ENCODE peak calls at places on chromosomes 13 and 19, in six cellular contexts. E is H1, I is epithelial cell of esophagus, K is fibroblast of mammary gland, M is astrocyte of the spinal cord, C is GM23338. A is an unnamed sample.

GRCh38 chr19:5067666-5068065 is 98.8 kb downstream of the KDM4B start:
- DNase-seq in E (no peak), I (no peak), K (no peak), M (no peak), C (no peak), A (no peak)

GRCh38 chr19:46288896-46289588 is 7.8 kb upstream of the HIF3A start:
- DNase-seq in E (no peak), I (peak), K (peak), M (peak), C (no peak), A (peak)

GRCh38 chr19:17797397-17798201 is 2.7 kb downstream of the B3GNT3 start:
- DNase-seq in E (no peak), I (peak), K (no peak), M (no peak), C (no peak), A (peak)

GRCh38 chr13:111228262-111229144 is 91.9 kb upstream of the TEX29 start:
- DNase-seq in E (no peak), I (no peak), K (peak), M (peak), C (no peak), A (no peak)

GRCh38 chr13:50033696-50034095 is 18.5 kb downstream of the KCNRG start:
- DNase-seq in E (no peak), I (no peak), K (peak), M (peak), C (no peak), A (peak)

GRCh38 chr13:28574617-28575142 is 79.8 kb upstream of the FLT1 start:
- DNase-seq in E (no peak), I (peak), K (peak), M (peak), C (no peak), A (peak)

GRCh38 chr19:47272448-47273312 is 2.0 kb upstream of the INAFM1 start:
- DNase-seq in E (peak), I (no peak), K (peak), M (no peak), C (peak), A (no peak)

GRCh38 chr13:99982021-99982740 is 597 bp downstream of the ZIC2 start:
- DNase-seq in E (no peak), I (peak), K (no peak), M (peak), C (peak), A (peak)

GRCh38 chr13:78680064-78680463 is 21.1 kb upstream of the OBI1 start:
- DNase-seq in E (no peak), I (no peak), K (no peak), M (no peak), C (no peak), A (no peak)

GRCh38 chr19:35437152-35437951 is 10.7 kb upstream of the FFAR2 start:
- DNase-seq in E (no peak), I (no peak), K (no peak), M (no peak), C (no peak), A (no peak)

GRCh38 chr13:93690139-93690538 is 463.5 kb downstream of the GPC6 start:
- DNase-seq in E (no peak), I (peak), K (peak), M (peak), C (peak), A (peak)

GRCh38 chr19:38229585-38230073 is 5.6 kb upstream of the DPF1 start:
- DNase-seq in E (peak), I (peak), K (peak), M (peak), C (peak), A (peak)

GRCh38 chr19:7083076-7083956 is 13.8 kb downstream of the ZNF557 start:
- DNase-seq in E (no peak), I (peak), K (peak), M (peak), C (peak), A (peak)

GRCh38 chr13:35252536-35253205 is 223.8 kb downstream of the MAB21L1 start:
- DNase-seq in E (no peak), I (peak), K (no peak), M (no peak), C (no peak), A (no peak)

GRCh38 chr13:33284916-33285315 is 639 bp downstream of the STARD13 start:
- DNase-seq in E (no peak), I (peak), K (peak), M (peak), C (no peak), A (no peak)

GRCh38 chr19:7602935-7603497 is 7.4 kb downstream of the CAMSAP3 start:
- DNase-seq in E (no peak), I (no peak), K (no peak), M (no peak), C (no peak), A (no peak)

GRCh38 chr19:44600466-44600865 is 12.9 kb upstream of the IGSF23 start:
- DNase-seq in E (no peak), I (no peak), K (peak), M (no peak), C (no peak), A (no peak)

GRCh38 chr13:107373551-107373950 is 805.6 kb upstream of the ARGLU1 start:
- DNase-seq in E (no peak), I (peak), K (peak), M (peak), C (peak), A (no peak)

GRCh38 chr19:18176367-18177310 is 3.0 kb downstream of the IFI30 start:
- DNase-seq in E (no peak), I (no peak), K (no peak), M (no peak), C (no peak), A (no peak)

GRCh38 chr13:114143806-114144605 is 11.6 kb upstream of the RASA3 start:
- DNase-seq in E (peak), I (no peak), K (no peak), M (no peak), C (peak), A (no peak)

GRCh38 chr13:30864352-30865130 is 41.5 kb upstream of the MEDAG start:
- DNase-seq in E (no peak), I (peak), K (peak), M (peak), C (peak), A (peak)

GRCh38 chr13:49690133-49690989 is 925 bp downstream of the EBPL start:
- DNase-seq in E (no peak), I (peak), K (peak), M (peak), C (no peak), A (peak)

GRCh38 chr13:54402495-54402894 is 1373.9 kb downstream of the OLFM4 start:
- DNase-seq in E (no peak), I (no peak), K (no peak), M (no peak), C (no peak), A (no peak)

GRCh38 chr13:51995677-51996551 is 15.3 kb downstream of the ATP7B start:
- DNase-seq in E (no peak), I (peak), K (no peak), M (peak), C (peak), A (no peak)

GRCh38 chr13:33351324-33351723 is 65.8 kb upstream of the STARD13 start:
- DNase-seq in E (no peak), I (peak), K (peak), M (peak), C (no peak), A (peak)

GRCh38 chr19:50679177-50680125 is 30.2 kb downstream of the C19orf81 start:
- DNase-seq in E (peak), I (peak), K (peak), M (peak), C (peak), A (peak)

GRCh38 chr13:59687028-59687427 is 476.7 kb downstream of the DIAPH3 start:
- DNase-seq in E (no peak), I (no peak), K (no peak), M (no peak), C (no peak), A (no peak)

GRCh38 chr19:18785179-18786124 is 5.7 kb downstream of the COMP start:
- DNase-seq in E (peak), I (peak), K (peak), M (peak), C (peak), A (peak)

GRCh38 chr19:1997353-1998233 is 17.9 kb downstream of the BTBD2 start:
- DNase-seq in E (no peak), I (peak), K (peak), M (no peak), C (no peak), A (no peak)

GRCh38 chr13:80276371-80277289 is 64.3 kb downstream of the SPRY2 start:
- DNase-seq in E (no peak), I (peak), K (peak), M (peak), C (peak), A (no peak)

GRCh38 chr13:111005364-111005763 is 90.5 kb upstream of the ANKRD10 start:
- DNase-seq in E (no peak), I (peak), K (peak), M (peak), C (no peak), A (no peak)

GRCh38 chr13:103517066-103517767 is 451.0 kb upstream of the SLC10A2 start:
- DNase-seq in E (no peak), I (no peak), K (no peak), M (no peak), C (no peak), A (no peak)

GRCh38 chr19:38073806-38074685 is 150.0 kb downstream of the DPF1 start:
- DNase-seq in E (peak), I (no peak), K (no peak), M (no peak), C (peak), A (peak)

GRCh38 chr19:8000298-8001038 is 5.0 kb downstream of the ELAVL1 start:
- DNase-seq in E (no peak), I (no peak), K (no peak), M (no peak), C (no peak), A (no peak)

GRCh38 chr13:33034897-33035296 is 18.7 kb downstream of the KL start:
- DNase-seq in E (no peak), I (no peak), K (peak), M (no peak), C (no peak), A (no peak)

GRCh38 chr13:110759710-110760109 is 46.2 kb downstream of the ING1 start:
- DNase-seq in E (no peak), I (peak), K (peak), M (peak), C (no peak), A (peak)

GRCh38 chr19:51799311-51799997 is 4.5 kb downstream of the FPR3 start:
- DNase-seq in E (no peak), I (peak), K (peak), M (peak), C (no peak), A (peak)

GRCh38 chr19:17205237-17206140 is 9.7 kb upstream of the USE1 start:
- DNase-seq in E (peak), I (peak), K (peak), M (peak), C (peak), A (peak)

GRCh38 chr19:38911388-38912004 is 490 bp downstream of the CCER2 start:
- DNase-seq in E (no peak), I (no peak), K (no peak), M (no peak), C (no peak), A (no peak)

GRCh38 chr19:14149509-14149994 is 13.2 kb upstream of the ASF1B start:
- DNase-seq in E (no peak), I (peak), K (peak), M (peak), C (peak), A (no peak)
- H3K4me3 ChIP-seq in E (no peak), I (no peak), K (peak), M (no peak), C (peak), A (peak)

DNA sequence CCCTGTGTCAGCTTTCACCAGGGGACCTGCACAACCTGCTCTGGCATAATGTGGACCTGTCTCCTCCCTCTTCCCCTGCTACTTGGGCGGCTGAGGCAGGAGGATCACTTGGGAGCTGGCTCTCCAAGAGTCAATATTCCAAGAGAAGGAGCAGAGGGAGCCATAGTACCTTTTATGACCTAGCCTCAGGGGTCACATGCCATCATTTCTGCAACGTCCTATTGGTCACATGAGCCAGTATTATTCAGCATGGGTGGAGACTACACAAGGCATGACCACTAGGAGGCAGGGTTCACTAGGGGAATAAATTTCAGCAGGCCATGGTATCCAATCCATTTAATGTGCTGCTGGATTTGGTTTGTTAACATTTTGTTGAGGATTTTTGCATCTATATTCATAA is 12.0 kb upstream of the SHFL start:
- DNase-seq in E (no peak), I (peak), K (peak), M (no peak), C (peak), A (peak)
- TF ChIP-seq CTCF in E (no peak), I (peak), K (peak), M (peak), C (peak), A (peak)

GRCh38 chr13:21063031-21063430 is 1.6 kb upstream of the LATS2 start:
- DNase-seq in E (peak), I (no peak), K (no peak), M (no peak), C (no peak), A (no peak)
- H3K4me3 ChIP-seq in E (no peak), I (no peak), K (no peak), M (no peak), C (no peak), A (no peak)

GRCh38 chr19:54299126-54299498 is 13.9 kb downstream of the LILRA5 start:
- DNase-seq in E (no peak), I (no peak), K (no peak), M (no peak), C (no peak), A (no peak)

GRCh38 chr19:54298357-54299125 is 14.4 kb downstream of the LILRA5 start:
- DNase-seq in E (no peak), I (no peak), K (no peak), M (no peak), C (no peak), A (no peak)

GRCh38 chr19:54294539-54294938 is 13.6 kb upstream of the LILRB2 start:
- DNase-seq in E (no peak), I (no peak), K (no peak), M (no peak), C (no peak), A (no peak)

GRCh38 chr19:54299515-54299914 is 13.5 kb downstream of the LILRA5 start:
- DNase-seq in E (no peak), I (no peak), K (no peak), M (no peak), C (no peak), A (no peak)

GRCh38 chr19:54297759-54298305 is 15.1 kb downstream of the LILRA5 start:
- DNase-seq in E (no peak), I (no peak), K (no peak), M (no peak), C (peak), A (no peak)
- TF ChIP-seq CTCF in E (peak), I (no peak), K (no peak), M (peak), C (peak), A (no peak)

DNA sequence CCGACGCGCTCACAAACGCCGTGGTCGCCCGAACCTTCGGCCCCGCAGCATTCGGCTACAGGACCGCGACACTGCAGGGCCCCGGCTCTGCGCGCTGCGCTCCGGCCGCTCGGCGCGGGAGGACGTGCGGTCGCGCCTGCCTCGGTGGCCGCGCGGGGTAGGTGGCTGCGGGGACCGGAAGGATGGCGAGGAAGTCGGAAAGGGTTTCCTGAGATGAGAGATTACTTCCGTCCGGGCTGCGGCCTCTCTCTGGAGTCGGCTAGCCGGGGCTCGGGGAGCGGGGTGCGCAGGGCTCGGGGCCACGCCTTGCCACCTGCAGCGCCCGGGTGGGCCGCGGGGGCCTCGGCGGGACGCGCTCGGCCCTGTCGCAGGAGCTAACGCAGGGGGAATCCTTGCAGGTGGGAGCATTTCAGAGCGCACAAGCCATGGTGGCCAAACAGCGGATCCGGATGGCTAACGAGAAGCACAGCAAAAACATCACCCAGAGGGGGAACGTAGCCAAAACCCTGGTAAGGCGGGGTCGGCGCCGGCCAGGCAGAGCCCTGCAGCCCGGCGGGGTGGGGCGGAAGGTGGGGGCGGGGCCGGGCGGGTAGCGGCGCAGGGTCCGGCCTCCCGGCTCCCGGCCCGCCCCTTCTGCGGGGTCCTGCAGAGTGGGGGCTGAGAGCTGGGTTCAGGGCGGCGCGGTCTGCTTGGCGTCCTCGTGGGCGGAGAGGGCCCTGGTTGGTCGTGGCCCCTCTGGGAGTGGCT is at the start of gene SERP2:
- DNase-seq in E (peak), I (no peak), K (peak), M (peak), C (peak), A (no peak)
- H3K4me3 ChIP-seq in E (peak), I (peak), K (peak), M (peak), C (peak), A (peak)

DNA sequence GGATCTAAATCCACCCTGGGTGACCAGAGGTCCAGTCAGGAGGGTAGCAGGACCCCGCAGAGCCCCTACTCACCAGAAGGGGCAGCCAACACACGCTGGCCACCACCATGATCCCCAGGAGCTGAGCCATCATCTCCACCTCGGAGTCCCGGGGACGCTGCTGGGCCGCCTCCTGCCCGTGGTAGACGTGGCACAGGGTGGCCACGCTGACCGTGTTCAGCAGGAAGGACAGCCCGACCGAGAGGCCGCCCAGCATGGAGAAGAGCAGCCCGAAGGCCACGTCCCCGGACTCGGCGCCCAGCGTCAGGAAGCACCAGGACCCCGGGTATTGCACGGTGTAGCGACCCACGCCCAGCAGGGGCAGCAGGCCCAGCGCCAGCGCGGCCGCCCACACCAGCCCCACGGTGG is 6.9 kb downstream of the TBXA2R start:
- DNase-seq in E (peak), I (no peak), K (no peak), M (no peak), C (peak), A (no peak)
- TF ChIP-seq CTCF in E (peak), I (no peak), K (no peak), M (peak), C (peak), A (no peak)

GRCh38 chr13:46799139-46799538 is 2.2 kb upstream of the ESD start:
- DNase-seq in E (no peak), I (no peak), K (no peak), M (no peak), C (no peak), A (no peak)
- H3K4me3 ChIP-seq in E (no peak), I (no peak), K (no peak), M (no peak), C (no peak), A (no peak)

GRCh38 chr19:374183-374885 is 29.7 kb upstream of the MIER2 start:
- DNase-seq in E (no peak), I (peak), K (no peak), M (no peak), C (no peak), A (no peak)

GRCh38 chr19:372306-372890 is 27.8 kb upstream of the MIER2 start:
- DNase-seq in E (no peak), I (no peak), K (peak), M (peak), C (no peak), A (peak)

GRCh38 chr19:374886-375235 is 30.3 kb upstream of the MIER2 start:
- DNase-seq in E (no peak), I (no peak), K (no peak), M (no peak), C (peak), A (no peak)

GRCh38 chr19:371501-372160 is 27.0 kb upstream of the MIER2 start:
- DNase-seq in E (no peak), I (no peak), K (no peak), M (no peak), C (no peak), A (no peak)

GRCh38 chr19:373391-374182 is 29.0 kb upstream of the MIER2 start:
- DNase-seq in E (no peak), I (no peak), K (no peak), M (no peak), C (no peak), A (no peak)
- TF ChIP-seq CTCF in E (peak), I (no peak), K (no peak), M (no peak), C (peak), A (no peak)

GRCh38 chr19:11504502-11505031 is 1.1 kb downstream of the ZNF653 start:
- DNase-seq in E (no peak), I (no peak), K (no peak), M (no peak), C (no peak), A (no peak)
- H3K4me3 ChIP-seq in E (peak), I (peak), K (peak), M (peak), C (peak), A (peak)

GRCh38 chr13:23349127-23349897 is 84.2 kb downstream of the SACS start:
- DNase-seq in E (no peak), I (no peak), K (peak), M (no peak), C (no peak), A (peak)
- TF ChIP-seq CTCF in E (no peak), I (no peak), K (no peak), M (no peak), C (no peak), A (no peak)

A was measured in foreskin fibroblast.